ENCODE peak calls at places on chromosome 21, in seven cellular contexts. O, G, C, L, I, W and N are unnamed samples.

GRCh38 chr21:23452384-23453083 is 2154.7 kb downstream of the MRPL39 start:
- DNase-seq in O (no peak), G (no peak), C (no peak), L (no peak), I (no peak), W (no peak), N (no peak)

GRCh38 chr21:17607684-17608083 is 5.0 kb downstream of the BTG3 start:
- DNase-seq in O (no peak), G (no peak), C (no peak), L (no peak), I (no peak), W (peak; percentile 22), N (no peak)

GRCh38 chr21:14581902-14582457 is 35.9 kb upstream of the SAMSN1 start:
- DNase-seq in O (no peak), G (no peak), C (no peak), L (no peak), I (no peak), W (no peak), N (no peak)

GRCh38 chr21:28805885-28806284 is 186.8 kb downstream of the LTN1 start:
- DNase-seq in O (no peak), G (no peak), C (no peak), L (no peak), I (no peak), W (no peak), N (no peak)

GRCh38 chr21:38438476-38438893 is 59.8 kb downstream of the ERG start:
- DNase-seq in O (no peak), G (no peak), C (no peak), L (no peak), I (no peak), W (peak; percentile 67), N (no peak)

GRCh38 chr21:36471254-36471723 is 8.6 kb downstream of the CLDN14 start:
- DNase-seq in O (no peak), G (no peak), C (no peak), L (no peak), I (no peak), W (no peak), N (no peak)

GRCh38 chr21:17387030-17387617 is 125.7 kb upstream of the CXADR start:
- DNase-seq in O (no peak), G (peak; percentile 54), C (no peak), L (peak; percentile 43), I (peak; percentile 51), W (peak; percentile 67), N (no peak)

GRCh38 chr21:20257052-20257451 is 741.2 kb upstream of the NCAM2 start:
- DNase-seq in O (no peak), G (no peak), C (no peak), L (no peak), I (no peak), W (no peak), N (no peak)

GRCh38 chr21:38712076-38712475 is 93.7 kb upstream of the ETS2 start:
- DNase-seq in O (no peak), G (no peak), C (no peak), L (no peak), I (peak; percentile 31), W (peak; percentile 68), N (no peak)

GRCh38 chr21:39181205-39181818 is 1.9 kb downstream of the PSMG1 start:
- DNase-seq in O (no peak), G (no peak), C (no peak), L (no peak), I (no peak), W (no peak), N (no peak)

GRCh38 chr21:37914211-37914900 is 1.9 kb downstream of the KCNJ6 start:
- DNase-seq in O (peak; percentile 67), G (no peak), C (no peak), L (peak; percentile 26), I (no peak), W (no peak), N (no peak)

GRCh38 chr21:38140192-38140905 is 116.4 kb upstream of the KCNJ15 start:
- DNase-seq in O (no peak), G (peak; percentile 43), C (no peak), L (no peak), I (no peak), W (peak; percentile 34), N (no peak)

GRCh38 chr21:39353295-39353694 is 4.4 kb upstream of the HMGN1 start:
- DNase-seq in O (no peak), G (no peak), C (no peak), L (no peak), I (no peak), W (no peak), N (no peak)

GRCh38 chr21:37712204-37712934 is 203.9 kb downstream of the KCNJ6 start:
- DNase-seq in O (no peak), G (peak; percentile 67), C (no peak), L (peak; percentile 67), I (peak; percentile 53), W (peak; percentile 67), N (no peak)

GRCh38 chr21:46420241-46421190 is 38.2 kb upstream of the DIP2A start:
- DNase-seq in O (no peak), G (no peak), C (no peak), L (no peak), I (no peak), W (no peak), N (no peak)

GRCh38 chr21:38909109-38909508 is 103.4 kb downstream of the ETS2 start:
- DNase-seq in O (no peak), G (no peak), C (no peak), L (no peak), I (no peak), W (no peak), N (no peak)

GRCh38 chr21:24941316-24942185 is 665.7 kb downstream of the MRPL39 start:
- DNase-seq in O (no peak), G (peak; percentile 55), C (no peak), L (no peak), I (no peak), W (no peak), N (no peak)

GRCh38 chr21:46294647-46295176 is 8.6 kb downstream of the YBEY start:
- DNase-seq in O (no peak), G (no peak), C (no peak), L (peak; percentile 72), I (no peak), W (no peak), N (no peak)

GRCh38 chr21:37700641-37701202 is 215.5 kb downstream of the KCNJ6 start:
- DNase-seq in O (no peak), G (no peak), C (no peak), L (peak; percentile 79), I (peak; percentile 73), W (peak; percentile 56), N (no peak)

GRCh38 chr21:38479641-38480515 is 18.4 kb downstream of the ERG start:
- DNase-seq in O (no peak), G (no peak), C (no peak), L (no peak), I (no peak), W (no peak), N (no peak)

GRCh38 chr21:37074195-37074510 is 1.1 kb downstream of the TTC3 start:
- DNase-seq in O (no peak), G (no peak), C (no peak), L (no peak), I (no peak), W (no peak), N (no peak)

GRCh38 chr21:46127239-46128105 is 27.9 kb downstream of the FTCD start:
- DNase-seq in O (peak; percentile 75), G (no peak), C (peak; percentile 63), L (no peak), I (no peak), W (no peak), N (peak; percentile 78)

GRCh38 chr21:21196087-21196486 is 197.9 kb downstream of the NCAM2 start:
- DNase-seq in O (no peak), G (no peak), C (no peak), L (no peak), I (no peak), W (no peak), N (no peak)

GRCh38 chr21:46264690-46265144 is 20.7 kb downstream of the MCM3AP start:
- DNase-seq in O (no peak), G (no peak), C (no peak), L (peak; percentile 70), I (no peak), W (no peak), N (no peak)

DNA sequence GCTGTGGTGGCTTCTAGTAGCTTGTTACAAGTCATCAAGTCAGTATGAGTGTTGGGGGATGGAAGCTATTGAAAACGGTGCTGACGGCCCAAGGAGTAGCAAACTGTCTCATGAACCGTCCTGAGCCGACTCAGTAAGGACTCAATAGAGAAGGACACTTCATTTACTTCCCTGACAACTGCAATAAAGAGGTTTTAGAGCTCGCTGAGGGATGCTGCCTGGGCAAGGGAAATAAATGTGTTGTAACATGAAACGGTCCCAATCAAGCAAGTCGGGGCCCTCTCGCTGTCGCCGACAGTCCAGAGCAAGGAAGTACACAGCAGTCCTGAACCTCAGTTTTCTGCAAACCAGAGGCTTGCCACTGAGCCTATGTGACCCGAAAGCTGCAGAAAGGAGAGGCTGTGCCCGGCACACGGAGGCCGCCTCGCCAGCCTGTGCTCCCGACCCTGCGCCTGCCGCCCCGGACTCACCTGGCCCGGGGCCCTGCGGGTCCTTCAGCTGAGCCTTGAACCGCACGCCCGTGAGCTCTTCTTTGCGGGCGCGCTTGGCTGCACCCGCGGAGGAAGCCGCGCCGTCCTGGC is 423 bp downstream of the URB1 start:
- DNase-seq in O (no peak), G (no peak), C (no peak), L (no peak), I (no peak), W (peak; percentile 44), N (no peak)
- H3K4me1 ChIP-seq in O (peaks cover 18% of the 10 kb centered on the region), G (peaks cover 35% of the 10 kb centered on the region), C (no peaks in the 10 kb centered on the region), L (peaks cover 16% of the 10 kb centered on the region), I (peaks cover 13% of the 10 kb centered on the region), W (peaks cover 13% of the 10 kb centered on the region), N (peaks cover 28% of the 10 kb centered on the region)

DNA sequence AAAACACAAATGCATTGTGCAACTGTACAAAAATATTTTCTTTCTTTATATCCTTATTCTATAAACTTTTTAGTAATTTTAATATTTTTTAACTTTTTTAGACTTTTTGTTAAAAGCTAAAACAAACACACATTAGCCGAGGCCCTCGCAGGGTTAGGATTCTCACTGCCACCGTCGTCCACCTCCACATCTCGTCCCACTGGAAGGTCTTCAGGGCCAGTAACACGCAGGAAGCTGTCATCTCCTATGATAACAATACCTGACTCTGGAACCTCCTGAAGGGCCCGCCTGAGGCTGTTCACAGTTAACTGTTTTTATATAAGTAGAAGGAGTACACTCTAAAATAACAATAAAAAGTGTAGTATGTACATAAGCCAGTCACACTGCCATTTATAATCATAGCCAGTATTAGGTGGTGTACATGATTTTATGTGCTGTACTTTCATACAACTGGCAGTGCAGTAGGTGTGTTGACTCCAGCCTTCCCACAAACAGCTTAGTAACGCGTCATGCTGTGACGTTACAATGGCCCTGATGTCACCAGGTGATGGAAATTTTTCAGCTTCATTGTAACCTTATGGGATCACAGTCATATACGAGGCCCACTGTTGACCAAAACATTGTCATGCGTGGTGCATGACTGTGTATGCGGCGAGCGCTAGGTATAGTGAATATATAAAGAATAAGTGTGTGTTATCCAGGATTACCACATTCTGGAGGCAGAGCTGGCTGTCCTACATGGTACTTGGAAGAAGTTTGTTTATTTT is 8.8 kb downstream of the TFF2 start:
- DNase-seq in O (no peak), G (no peak), C (no peak), L (no peak), I (no peak), W (no peak), N (no peak)
- TF ChIP-seq POLR2AphosphoS5 in O (no peak), G (no peak), C (no peak), L (no peak), I (no peak), W (no peak), N (no peak)

GRCh38 chr21:44972821-44973220 is 33.0 kb downstream of the SLX9 start:
- DNase-seq in O (peak; percentile 77), G (no peak), C (peak; percentile 57), L (no peak), I (no peak), W (no peak), N (no peak)
- H3K4me1 ChIP-seq in O (peaks cover 21% of the 10 kb centered on the region), G (peaks cover 28% of the 10 kb centered on the region), C (no peaks in the 10 kb centered on the region), L (peaks cover 5% of the 10 kb centered on the region), I (no peaks in the 10 kb centered on the region), W (peaks cover 12% of the 10 kb centered on the region), N (peaks cover 16% of the 10 kb centered on the region)

GRCh38 chr21:35457097-35457496 is 408.0 kb upstream of the RUNX1 start:
- DNase-seq in O (no peak), G (no peak), C (no peak), L (no peak), I (no peak), W (no peak), N (no peak)
- TF ChIP-seq POLR2AphosphoS5 in O (no peak), G (no peak), C (no peak), L (no peak), I (no peak), W (no peak), N (no peak)